ENCODE peak calls at places on chromosomes 2 and 18, in eight cellular contexts. C, E, T, D, L, G, N and R are unnamed samples.

GRCh38 chr2:238465487-238466241 is 38.9 kb downstream of the ASB1 start:
- DNase-seq in N (no peak), C (no peak), T (no peak), D (no peak), E (no peak), L (no peak), G (no peak), R (no peak)

GRCh38 chr2:220219371-220219770 is 591.9 kb downstream of the SLC4A3 start:
- DNase-seq in C (no peak), E (no peak), G (no peak), L (no peak), D (no peak), T (no peak), N (no peak), R (no peak)

GRCh38 chr2:131488306-131489205 is 3.6 kb downstream of the MZT2A start:
- DNase-seq in N (no peak), L (no peak), G (no peak), T (no peak), C (no peak), D (no peak), E (no peak), R (no peak)

GRCh38 chr2:54394392-54394791 is 61.7 kb upstream of the SPTBN1 start:
- DNase-seq in G (no peak), L (no peak), D (peak), T (no peak), C (no peak), N (no peak), E (no peak), R (no peak)

GRCh38 chr2:17540813-17541513 is 467 bp downstream of the VSNL1 start:
- DNase-seq in T (no peak), C (no peak), G (no peak), L (no peak), E (peak), N (no peak), D (no peak), R (no peak)

GRCh38 chr2:201182650-201183372 is at the start of gene CASP10:
- DNase-seq in D (no peak), N (no peak), T (no peak), E (peak), G (no peak), C (no peak), L (peak), R (peak)

GRCh38 chr2:207166349-207167128 is 791 bp upstream of the KLF7 start:
- DNase-seq in C (peak), E (peak), D (peak), N (peak), G (peak), L (peak), T (peak), R (peak)

GRCh38 chr2:172373761-172374160 is 53.6 kb upstream of the ITGA6 start:
- DNase-seq in G (no peak), N (no peak), L (no peak), D (no peak), C (no peak), E (no peak), T (no peak), R (no peak)

GRCh38 chr2:226031078-226031937 is 631.8 kb downstream of the NYAP2 start:
- DNase-seq in G (peak), E (peak), N (no peak), T (peak), L (peak), C (peak), D (no peak), R (no peak)

GRCh38 chr2:44598731-44599529 is 237.2 kb downstream of the CAMKMT start:
- DNase-seq in T (no peak), G (no peak), E (peak), N (no peak), D (no peak), C (no peak), L (no peak), R (no peak)

GRCh38 chr2:239724851-239725550 is 300.1 kb downstream of the NDUFA10 start:
- DNase-seq in C (no peak), D (no peak), T (peak), N (no peak), L (no peak), E (no peak), G (no peak), R (no peak)

GRCh38 chr2:190455358-190456095 is 47.4 kb downstream of the MFSD6 start:
- DNase-seq in C (no peak), L (no peak), E (no peak), G (no peak), T (no peak), D (no peak), N (no peak), R (no peak)

GRCh38 chr2:38315707-38316333 is 61.3 kb downstream of the ATL2 start:
- DNase-seq in T (no peak), N (no peak), D (no peak), E (peak), L (no peak), C (no peak), G (no peak), R (peak)

GRCh38 chr2:195115738-195116137 is 541.3 kb upstream of the SLC39A10 start:
- DNase-seq in E (no peak), L (no peak), T (no peak), N (no peak), G (no peak), D (no peak), C (no peak), R (no peak)

GRCh38 chr2:241940329-241940728 is 70.8 kb downstream of the RTP5 start:
- DNase-seq in L (no peak), T (no peak), G (no peak), C (peak), D (no peak), N (no peak), E (no peak), R (peak)

GRCh38 chr2:204024503-204024902 is 87.9 kb downstream of the ICOS start:
- DNase-seq in L (no peak), E (peak), T (no peak), N (no peak), C (no peak), D (no peak), G (peak), R (peak)

GRCh38 chr2:215830313-215830712 is 183.0 kb downstream of the MREG start:
- DNase-seq in D (no peak), L (no peak), C (no peak), G (peak), N (no peak), T (no peak), E (peak), R (no peak)

GRCh38 chr2:96111823-96112500 is 4.4 kb downstream of the ADRA2B start:
- DNase-seq in C (no peak), T (no peak), E (no peak), L (no peak), D (no peak), N (no peak), G (no peak), R (no peak)

GRCh38 chr2:229169751-229170150 is 101.3 kb downstream of the PID1 start:
- DNase-seq in T (no peak), N (no peak), G (no peak), C (no peak), E (peak), L (no peak), D (no peak), R (no peak)

GRCh38 chr18:10916865-10917264 is 232.5 kb downstream of the PIEZO2 start:
- DNase-seq in C (no peak), L (no peak), D (no peak), E (no peak), T (no peak), N (no peak), G (no peak), R (no peak)

GRCh38 chr2:42850016-42850805 is 57.8 kb upstream of the HAAO start:
- DNase-seq in G (peak), E (no peak), D (no peak), T (peak), L (no peak), N (no peak), C (no peak), R (no peak)

GRCh38 chr2:176911-177310 is 86.9 kb downstream of the SH3YL1 start:
- DNase-seq in E (no peak), N (no peak), L (no peak), G (no peak), D (no peak), C (no peak), T (no peak), R (no peak)

GRCh38 chr2:216549926-216550690 is 51.5 kb downstream of the RPL37A start:
- DNase-seq in G (no peak), T (no peak), L (no peak), D (no peak), E (no peak), C (no peak), N (no peak), R (no peak)

GRCh38 chr2:188976545-188977268 is 2.5 kb downstream of the COL3A1 start:
- DNase-seq in T (no peak), D (no peak), C (no peak), E (no peak), L (no peak), N (no peak), G (no peak), R (no peak)

GRCh38 chr2:134035605-134036370 is 218.1 kb upstream of the MGAT5 start:
- DNase-seq in C (no peak), E (no peak), N (no peak), L (no peak), D (no peak), G (no peak), T (no peak), R (no peak)

GRCh38 chr2:210617732-210618330 is 61.4 kb downstream of the CPS1 start:
- DNase-seq in G (no peak), D (no peak), E (peak), N (no peak), T (no peak), L (no peak), C (no peak), R (peak)

GRCh38 chr2:42010743-42011298 is 37.0 kb upstream of the PKDCC start:
- DNase-seq in G (no peak), L (no peak), D (no peak), E (peak), T (no peak), C (no peak), N (no peak), R (no peak)

GRCh38 chr2:233466991-233467603 is 99.5 kb downstream of the USP40 start:
- DNase-seq in L (no peak), N (no peak), G (no peak), C (no peak), T (peak), E (no peak), D (no peak), R (no peak)

GRCh38 chr2:86194751-86195054 is 559 bp downstream of the IMMT start:
- DNase-seq in E (no peak), L (no peak), G (no peak), T (peak), D (no peak), N (no peak), C (no peak), R (no peak)

GRCh38 chr2:11187083-11187619 is 31.9 kb downstream of the SLC66A3 start:
- DNase-seq in N (no peak), G (no peak), T (no peak), E (peak), C (no peak), L (no peak), D (no peak), R (no peak)

GRCh38 chr2:18630941-18631340 is 41.6 kb upstream of the NT5C1B start:
- DNase-seq in L (no peak), G (no peak), D (no peak), N (no peak), C (no peak), T (no peak), E (peak), R (no peak)

GRCh38 chr2:15730545-15731212 is 139.0 kb downstream of the DDX1 start:
- DNase-seq in L (no peak), D (no peak), T (peak), G (peak), E (peak), C (no peak), N (no peak), R (no peak)

GRCh38 chr2:34291076-34291475 is 692.0 kb upstream of the FAM98A start:
- DNase-seq in L (no peak), N (no peak), E (no peak), D (no peak), C (no peak), G (no peak), T (no peak), R (no peak)

GRCh38 chr18:29874519-29875098 is 1167.9 kb downstream of the DSC3 start:
- DNase-seq in C (no peak), E (peak), L (no peak), N (no peak), D (no peak), G (no peak), T (no peak), R (peak)

GRCh38 chr2:17300141-17300540 is 218.1 kb downstream of the RAD51AP2 start:
- DNase-seq in N (no peak), G (no peak), L (no peak), C (no peak), D (no peak), T (no peak), E (peak), R (no peak)

GRCh38 chr2:164182116-164182637 is 439.1 kb downstream of the GRB14 start:
- DNase-seq in D (no peak), T (no peak), G (no peak), L (no peak), N (no peak), E (no peak), C (no peak), R (no peak)